ENCODE peak calls at places on chromosome X, in four cellular contexts. G, E, C and X are unnamed samples.

GRCh38 chrX:103329991-103330390 is at the start of gene TCEAL7:
- DNase-seq in G (peak; percentile 67), C (peak; percentile 40), E (peak; percentile 46), X (no peak)

GRCh38 chrX:37716502-37717068 is 31.0 kb downstream of the XK start:
- DNase-seq in C (no peak), G (no peak), E (no peak), X (no peak)

GRCh38 chrX:39764441-39764914 is 333.3 kb downstream of the BCOR start:
- DNase-seq in E (peak; percentile 34), G (peak; percentile 47), C (no peak), X (no peak)

GRCh38 chrX:41761169-41761568 is 37.2 kb downstream of the GPR82 start:
- DNase-seq in G (no peak), E (no peak), C (no peak), X (no peak)

GRCh38 chrX:74923942-74924448 is 1.3 kb downstream of the NEXMIF start:
- DNase-seq in E (no peak), G (peak; percentile 18), C (no peak), X (peak; percentile 1)

GRCh38 chrX:46634577-46634976 is 61.0 kb downstream of the CHST7 start:
- DNase-seq in G (no peak), E (peak; percentile 5), C (peak; percentile 79), X (no peak)

GRCh38 chrX:3393581-3394111 is 47.2 kb upstream of the MXRA5 start:
- DNase-seq in E (no peak), C (no peak), G (peak; percentile 89), X (no peak)

GRCh38 chrX:11381464-11381863 is 88.3 kb downstream of the AMELX start:
- DNase-seq in C (peak; percentile 73), E (peak; percentile 63), G (peak; percentile 60), X (peak; percentile 15)

GRCh38 chrX:131747173-131747572 is 203.3 kb downstream of the OR13H1 start:
- DNase-seq in E (peak; percentile 90), C (peak; percentile 96), G (no peak), X (no peak)

GRCh38 chrX:7787714-7788113 is 55.3 kb upstream of the VCX start:
- DNase-seq in G (no peak), E (no peak), C (no peak), X (no peak)

GRCh38 chrX:46653482-46653881 is 79.9 kb downstream of the CHST7 start:
- DNase-seq in C (peak; percentile 41), G (peak; percentile 52), E (peak; percentile 4), X (no peak)

GRCh38 chrX:155888139-155888538 is 7.0 kb downstream of the VAMP7 start:
- DNase-seq in C (peak; percentile 18), E (peak; percentile 87), G (peak; percentile 82), X (no peak)

GRCh38 chrX:10119399-10119990 is 37.3 kb upstream of the CLCN4 start:
- DNase-seq in G (peak; percentile 74), C (peak; percentile 92), E (peak; percentile 91), X (peak; percentile 71)

GRCh38 chrX:134673123-134673522 is 14.9 kb upstream of the PLAC1 start:
- DNase-seq in E (no peak), C (no peak), G (no peak), X (no peak)

GRCh38 chrX:132749406-132749805 is 209.0 kb downstream of the HS6ST2 start:
- DNase-seq in G (no peak), E (no peak), C (no peak), X (no peak)

GRCh38 chrX:2635366-2635765 is 55.7 kb upstream of the CD99 start:
- DNase-seq in C (no peak), E (no peak), G (no peak), X (no peak)

GRCh38 chrX:38612281-38612680 is 50.9 kb downstream of the TSPAN7 start:
- DNase-seq in C (no peak), G (no peak), E (no peak), X (no peak)

GRCh38 chrX:68874076-68874475 is 45.3 kb downstream of the EFNB1 start:
- DNase-seq in G (no peak), E (no peak), C (no peak), X (no peak)

GRCh38 chrX:72054776-72055495 is 76.8 kb downstream of the RTL5 start:
- DNase-seq in G (peak; percentile 45), C (no peak), E (no peak), X (no peak)

GRCh38 chrX:120358687-120359086 is 3.2 kb upstream of the ATP1B4 start:
- DNase-seq in G (no peak), E (no peak), C (no peak), X (no peak)

GRCh38 chrX:83535417-83536244 is 27.5 kb downstream of the POU3F4 start:
- DNase-seq in E (no peak), G (no peak), C (no peak), X (no peak)

GRCh38 chrX:108734426-108734825 is 1.9 kb downstream of the IRS4 start:
- DNase-seq in C (no peak), E (no peak), G (no peak), X (no peak)

GRCh38 chrX:46819136-46819535 is 17.7 kb upstream of the RP2 start:
- DNase-seq in E (no peak), C (peak; percentile 80), G (peak; percentile 52), X (no peak)

GRCh38 chrX:13473666-13474516 is 95.5 kb upstream of the EGFL6 start:
- DNase-seq in G (no peak), C (no peak), E (peak; percentile 40), X (no peak)

GRCh38 chrX:68018248-68019203 is 414.8 kb downstream of the OPHN1 start:
- DNase-seq in E (peak; percentile 32), C (peak; percentile 24), G (peak; percentile 67), X (peak; percentile 2)

GRCh38 chrX:43974076-43974475 is 886 bp upstream of the NDP start:
- DNase-seq in C (peak; percentile 74), E (no peak), G (no peak), X (no peak)

GRCh38 chrX:116781926-116782325 is 319.1 kb upstream of the CT83 start:
- DNase-seq in E (no peak), C (no peak), G (no peak), X (no peak)

GRCh38 chrX:10636337-10636736 is 16.0 kb upstream of the MID1 start:
- DNase-seq in G (peak; percentile 71), C (peak; percentile 70), E (peak; percentile 68), X (no peak)

GRCh38 chrX:37785569-37785968 is 5.7 kb downstream of the CYBB start:
- DNase-seq in G (no peak), E (no peak), C (peak; percentile 20), X (no peak)

GRCh38 chrX:71870337-71871098 is 40.1 kb upstream of the NHSL2 start:
- DNase-seq in G (peak; percentile 80), C (no peak), E (no peak), X (peak; percentile 5)

GRCh38 chrX:81925812-81926211 is 723.9 kb downstream of the SH3BGRL start:
- DNase-seq in C (no peak), E (no peak), G (no peak), X (no peak)

GRCh38 chrX:45274576-45274975 is 73.9 kb upstream of the DIPK2B start:
- DNase-seq in G (no peak), C (no peak), E (peak; percentile 6), X (no peak)

GRCh38 chrX:81168391-81168790 is 33.3 kb downstream of the HMGN5 start:
- DNase-seq in G (no peak), C (peak; percentile 13), E (no peak), X (no peak)

GRCh38 chrX:136417806-136418205 is 69.9 kb upstream of the BRS3 start:
- DNase-seq in G (no peak), C (no peak), E (no peak), X (no peak)

GRCh38 chrX:47749185-47749967 is 87.3 kb upstream of the ZNF81 start:
- DNase-seq in G (no peak), E (peak; percentile 61), C (no peak), X (no peak)

GRCh38 chrX:53356186-53356585 is 66.3 kb downstream of the SMC1A start:
- DNase-seq in C (peak; percentile 66), G (peak; percentile 43), E (no peak), X (no peak)

GRCh38 chrX:53354669-53355068 is 67.8 kb downstream of the SMC1A start:
- DNase-seq in C (no peak), G (no peak), E (peak; percentile 28), X (no peak)

GRCh38 chrX:53362439-53362838 is 60.0 kb downstream of the SMC1A start:
- DNase-seq in E (no peak), G (no peak), C (no peak), X (no peak)

DNA sequence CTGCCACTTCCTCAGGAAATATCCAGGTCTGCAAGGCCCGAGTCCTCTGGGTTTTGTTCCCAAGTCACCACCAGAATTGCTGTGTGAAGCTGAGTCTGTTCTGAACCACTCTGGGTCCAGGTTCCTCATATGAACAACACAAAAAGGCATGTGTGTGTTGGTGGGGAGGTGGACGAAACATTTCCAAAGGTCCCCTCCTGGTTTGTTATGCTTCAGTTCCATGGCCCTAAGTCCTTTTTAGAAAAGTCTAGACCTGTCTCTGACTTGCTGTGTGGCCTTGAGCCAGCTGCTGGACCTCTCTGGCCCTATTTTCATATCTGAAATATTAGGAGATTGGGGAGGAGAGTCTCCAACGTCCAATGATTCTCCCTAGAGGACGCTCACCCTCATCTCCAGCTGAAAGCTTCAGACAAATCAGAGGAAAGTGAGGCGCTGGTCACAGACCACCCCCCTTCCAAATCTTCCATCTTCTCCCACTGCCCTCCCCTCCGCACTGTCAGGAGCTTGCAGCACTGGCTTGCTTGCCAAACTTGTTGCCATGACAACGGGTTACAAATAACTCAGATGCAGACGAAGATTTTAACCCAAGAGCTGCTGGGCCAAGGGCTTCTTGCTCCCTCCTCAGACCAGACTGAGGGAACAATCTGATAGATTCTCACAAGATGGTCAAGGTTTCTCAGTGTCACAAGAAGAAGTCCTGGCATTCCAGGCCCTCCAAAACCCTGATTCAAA is 64.5 kb downstream of the SMC1A start:
- DNase-seq in G (peak; percentile 86), C (peak; percentile 14), E (peak; percentile 48), X (peak; percentile 3)
- H4K8ac ChIP-seq in G (no peak overlapping the region), C (no peak overlapping the region), E (no peak overlapping the region), X (no peak overlapping the region)

GRCh38 chrX:85569691-85570090 is 190.2 kb upstream of the POF1B start:
- DNase-seq in C (no peak), G (no peak), E (no peak), X (no peak)
- H3K27me3 ChIP-seq in C (no peaks in the 10 kb centered on the region), G (no peaks in the 10 kb centered on the region), E (no peaks in the 10 kb centered on the region), X (no peaks in the 10 kb centered on the region)

DNA sequence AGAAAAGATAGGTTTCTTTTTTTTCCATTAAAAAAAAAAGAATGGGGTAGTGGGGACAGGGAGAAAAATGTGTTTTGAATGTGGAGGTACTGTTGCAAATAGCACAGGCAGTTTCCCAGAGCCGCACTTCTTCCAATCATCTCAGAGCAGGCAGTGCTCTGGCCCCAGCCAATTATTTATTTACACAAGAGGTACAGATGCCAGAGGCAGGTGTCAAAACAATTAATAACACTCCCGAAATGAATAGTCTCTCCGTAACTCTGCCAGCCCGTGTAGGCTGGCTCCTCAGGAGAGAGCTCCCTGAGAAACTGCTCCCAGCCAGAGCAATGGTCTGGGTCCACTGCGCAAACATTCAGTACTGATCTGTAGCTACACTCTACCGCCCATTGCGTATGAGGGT is 130.8 kb upstream of the IL1RAPL2 start:
- DNase-seq in C (no peak), E (no peak), G (no peak), X (no peak)
- H3K4me2 ChIP-seq in C (no peak overlapping the region), E (no peak overlapping the region), G (no peak overlapping the region), X (no peak overlapping the region)

GRCh38 chrX:49000640-49001039 is 1.4 kb downstream of the GRIPAP1 start:
- DNase-seq in G (no peak), E (no peak), C (no peak), X (no peak)

GRCh38 chrX:49003696-49004095 is 1.6 kb upstream of the GRIPAP1 start:
- DNase-seq in G (no peak), E (no peak), C (no peak), X (no peak)

GRCh38 chrX:49001521-49002090 is 458 bp downstream of the GRIPAP1 start:
- DNase-seq in E (peak; percentile 36), C (peak; percentile 10), G (peak; percentile 60), X (peak; percentile 18)

GRCh38 chrX:48999030-48999429 is 3.0 kb downstream of the GRIPAP1 start:
- DNase-seq in C (no peak), G (no peak), E (no peak), X (no peak)

GRCh38 chrX:49002091-49002935 is at the start of gene GRIPAP1:
- DNase-seq in C (peak; percentile 82), E (peak; percentile 87), G (peak; percentile 95), X (peak; percentile 88)
- H4K8ac ChIP-seq in C (peak within 1 kb of the TSS; percentile 93), E (peak within 1 kb of the TSS; percentile 100), G (no peak within 1 kb of the TSS), X (no peak within 1 kb of the TSS)